ENCODE peak calls at places on chromosomes 6 and 20, in four cellular contexts. O is testis, H is HCT116, B is stomach. Y is an unnamed sample.

GRCh38 chr6:141309295-141309694 is 823.4 kb upstream of the GJE1 start:
- DNase-seq in O (no peak), H (no peak), B (no peak), Y (no peak)

GRCh38 chr20:57783196-57783595 is 73.4 kb upstream of the PMEPA1 start:
- DNase-seq in O (no peak), H (no peak), B (no peak), Y (no peak)

GRCh38 chr6:126614642-126615504 is 275.0 kb downstream of the CENPW start:
- DNase-seq in O (no peak), H (no peak), B (no peak), Y (no peak)

GRCh38 chr6:15744824-15745402 is 82.1 kb upstream of the DTNBP1 start:
- DNase-seq in O (no peak), H (no peak), B (no peak), Y (no peak)

GRCh38 chr20:25553819-25554296 is 31.5 kb downstream of the NINL start:
- DNase-seq in O (peak; percentile 69), H (no peak), B (no peak), Y (no peak)

GRCh38 chr20:46302119-46302518 is 6.2 kb downstream of the CDH22 start:
- DNase-seq in O (no peak), H (no peak), B (no peak), Y (no peak)

GRCh38 chr6:23654745-23655144 is 471.3 kb upstream of the NRSN1 start:
- DNase-seq in O (no peak), H (no peak), B (no peak), Y (no peak)

GRCh38 chr20:10965936-10966470 is 292.2 kb upstream of the JAG1 start:
- DNase-seq in O (no peak), H (no peak), B (no peak), Y (no peak)

GRCh38 chr6:113182370-113183141 is 674.6 kb upstream of the MARCKS start:
- DNase-seq in O (no peak), H (no peak), B (no peak), Y (no peak)

DNA sequence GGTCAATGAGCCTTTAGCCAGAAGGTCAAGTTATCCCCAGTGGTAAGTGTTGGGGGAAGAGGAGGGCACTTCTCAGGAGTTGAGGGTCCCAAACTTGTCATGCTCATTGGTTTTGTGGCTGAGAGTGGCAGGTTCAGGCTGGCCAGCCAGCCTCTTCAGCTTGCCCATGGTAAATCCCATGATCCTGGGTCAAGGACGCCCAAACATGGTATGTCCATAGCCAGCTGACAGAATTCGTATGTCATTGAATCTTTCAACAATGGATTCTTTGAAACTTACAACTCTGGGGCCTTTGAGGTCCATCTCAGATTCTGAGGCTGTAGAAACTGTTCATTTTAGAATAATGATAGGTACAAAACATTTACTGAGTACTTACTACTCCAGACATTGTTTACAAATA is 36.1 kb upstream of the RSPO4 start:
- DNase-seq in O (no peak), H (no peak), B (no peak), Y (no peak)
- H3K4me3 ChIP-seq in O (no peak overlapping the region), H (no peak overlapping the region), B (no peak overlapping the region), Y (no peak overlapping the region)

GRCh38 chr20:42649716-42650115 is 540.0 kb downstream of the PTPRT start:
- DNase-seq in O (no peak), H (no peak), B (no peak), Y (no peak)

GRCh38 chr20:42656130-42656529 is 533.6 kb downstream of the PTPRT start:
- DNase-seq in O (no peak), H (no peak), B (no peak), Y (no peak)

GRCh38 chr20:42646250-42646649 is 543.5 kb downstream of the PTPRT start:
- DNase-seq in O (no peak), H (no peak), B (no peak), Y (no peak)

GRCh38 chr20:42652261-42652660 is 537.4 kb downstream of the PTPRT start:
- DNase-seq in O (no peak), H (no peak), B (no peak), Y (no peak)

GRCh38 chr20:42650345-42650744 is 539.4 kb downstream of the PTPRT start:
- DNase-seq in O (no peak), H (no peak), B (no peak), Y (no peak)
- TF ChIP-seq POLR2A in O (no peak), H (no peak), B (no peak), Y (no peak)

DNA sequence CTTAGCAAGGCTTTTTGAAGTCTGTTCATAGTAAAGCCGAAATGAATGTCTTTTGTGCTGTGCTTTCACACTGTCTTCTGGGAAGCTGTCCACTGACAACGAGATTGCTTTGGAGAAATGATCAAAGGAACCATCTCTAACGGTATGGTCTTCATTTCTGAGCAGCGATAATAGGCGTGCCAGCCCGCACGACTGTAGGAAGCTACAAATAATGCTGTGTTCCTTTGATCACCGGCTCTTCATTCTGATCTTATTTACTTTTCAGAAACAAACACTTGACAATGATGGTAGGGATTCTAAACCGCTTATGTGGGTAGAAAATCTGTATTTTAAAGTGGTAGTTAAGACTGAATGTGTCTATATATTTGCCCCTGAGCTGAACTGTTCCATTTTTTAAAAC is 306.6 kb upstream of the EXOC2 start:
- DNase-seq in O (no peak), H (no peak), B (no peak), Y (no peak)
- H3K4me1 ChIP-seq in O (no peaks in the 10 kb centered on the region), H (no peaks in the 10 kb centered on the region), B (no peaks in the 10 kb centered on the region), Y (no peaks in the 10 kb centered on the region)

GRCh38 chr6:132494954-132495353 is 18.0 kb downstream of the STX7 start:
- DNase-seq in O (no peak), H (no peak), B (no peak), Y (no peak)
- H3K4me3 ChIP-seq in O (no peak overlapping the region), H (no peak overlapping the region), B (no peak overlapping the region), Y (no peak overlapping the region)

GRCh38 chr20:38751360-38751976 is 3.2 kb downstream of the ACTR5 start:
- DNase-seq in O (no peak), H (peak; percentile 27), B (no peak), Y (no peak)

GRCh38 chr20:38748863-38749153 is 548 bp downstream of the ACTR5 start:
- DNase-seq in O (no peak), H (peak; percentile 22), B (no peak), Y (no peak)

GRCh38 chr20:38747495-38748096 is 664 bp upstream of the ACTR5 start:
- DNase-seq in O (no peak), H (no peak), B (no peak), Y (no peak)

GRCh38 chr20:38748097-38748862 is at the start of gene ACTR5:
- DNase-seq in O (peak; percentile 95), H (peak; percentile 74), B (peak; percentile 95), Y (peak; percentile 93)

GRCh38 chr20:38745757-38746156 is 2.5 kb upstream of the ACTR5 start:
- DNase-seq in O (no peak), H (peak; percentile 23), B (no peak), Y (no peak)
- TF ChIP-seq POLR2A in O (no peak), H (no peak), B (no peak), Y (no peak)

GRCh38 chr20:23636182-23636907 is 1.4 kb downstream of the CST3 start:
- DNase-seq in O (no peak), H (no peak), B (no peak), Y (peak; percentile 60)
- H3K4me1 ChIP-seq in O (peaks cover 26% of the 10 kb centered on the region), H (peaks cover 27% of the 10 kb centered on the region), B (peaks cover 49% of the 10 kb centered on the region), Y (peaks cover 20% of the 10 kb centered on the region)